ENCODE peak calls at places on chromosomes 1 and 21, in six cellular contexts. W is prostate gland, Q is astrocyte of the cerebellum, J is body of pancreas, L is lower leg skin, K is right lobe of liver. E is an unnamed sample.

GRCh38 chr1:150902346-150902745 is 15.4 kb downstream of the CTXND2 start:
- DNase-seq in W (no peak), Q (no peak), J (no peak), L (no peak), K (no peak), E (no peak)

GRCh38 chr1:243246916-243247315 is 8.2 kb downstream of the CEP170 start:
- DNase-seq in W (no peak), Q (no peak), J (no peak), L (no peak), K (no peak), E (no peak)

GRCh38 chr1:85243336-85243735 is 16.1 kb downstream of the C1orf52 start:
- DNase-seq in W (no peak), Q (no peak), J (no peak), L (no peak), K (no peak), E (no peak)

GRCh38 chr1:24294228-24294672 is 24.9 kb upstream of the GRHL3 start:
- DNase-seq in W (peak), Q (peak), J (peak), L (peak), K (no peak), E (peak)

GRCh38 chr1:67850151-67850551 is 16.9 kb upstream of the GNG12 start:
- DNase-seq in W (no peak), Q (peak), J (peak), L (no peak), K (no peak), E (peak)

GRCh38 chr1:40886318-40887011 is 24.3 kb upstream of the CITED4 start:
- DNase-seq in W (no peak), Q (no peak), J (no peak), L (no peak), K (no peak), E (peak)

GRCh38 chr1:12549106-12549459 is 68.9 kb downstream of the DHRS3 start:
- DNase-seq in W (no peak), Q (no peak), J (peak), L (peak), K (no peak), E (no peak)

GRCh38 chr21:39630191-39630591 is 17.5 kb downstream of the B3GALT5 start:
- DNase-seq in W (no peak), Q (peak), J (no peak), L (no peak), K (no peak), E (peak)

GRCh38 chr1:110319332-110320167 is 19.6 kb upstream of the RBM15 start:
- DNase-seq in W (no peak), Q (no peak), J (no peak), L (no peak), K (no peak), E (peak)

GRCh38 chr1:57600424-57600823 is 176.6 kb upstream of the DAB1 start:
- DNase-seq in W (no peak), Q (no peak), J (no peak), L (no peak), K (no peak), E (no peak)

GRCh38 chr1:208528577-208529240 is 284.5 kb upstream of the PLXNA2 start:
- DNase-seq in W (no peak), Q (no peak), J (no peak), L (no peak), K (no peak), E (no peak)

GRCh38 chr1:184499626-184500025 is 112.8 kb downstream of the C1orf21 start:
- DNase-seq in W (no peak), Q (no peak), J (no peak), L (no peak), K (no peak), E (no peak)

GRCh38 chr1:102107441-102107840 is 110.7 kb upstream of the OLFM3 start:
- DNase-seq in W (no peak), Q (no peak), J (no peak), L (no peak), K (no peak), E (no peak)

GRCh38 chr1:225859151-225859550 is 23.0 kb downstream of the TMEM63A start:
- DNase-seq in W (no peak), Q (no peak), J (no peak), L (no peak), K (no peak), E (no peak)

GRCh38 chr1:190949932-190950331 is 472.3 kb upstream of the BRINP3 start:
- DNase-seq in W (no peak), Q (no peak), J (no peak), L (no peak), K (no peak), E (no peak)

GRCh38 chr1:169931795-169932195 is 38.1 kb upstream of the SCYL3 start:
- DNase-seq in W (no peak), Q (no peak), J (no peak), L (no peak), K (no peak), E (no peak)

GRCh38 chr21:33682992-33683627 is 40.8 kb downstream of the ITSN1 start:
- DNase-seq in W (no peak), Q (peak), J (no peak), L (no peak), K (no peak), E (peak)

GRCh38 chr1:212012034-212012740 is 23.2 kb downstream of the INTS7 start:
- DNase-seq in W (peak), Q (peak), J (peak), L (peak), K (peak), E (peak)

GRCh38 chr1:33305016-33305415 is 15.9 kb downstream of the A3GALT2 start:
- DNase-seq in W (no peak), Q (no peak), J (no peak), L (no peak), K (no peak), E (no peak)

GRCh38 chr1:21124846-21125245 is 51.9 kb downstream of the EIF4G3 start:
- DNase-seq in W (no peak), Q (peak), J (no peak), L (no peak), K (no peak), E (peak)

GRCh38 chr1:66140072-66140471 is 347.4 kb downstream of the PDE4B start:
- DNase-seq in W (no peak), Q (no peak), J (no peak), L (no peak), K (no peak), E (no peak)

GRCh38 chr1:35215346-35215745 is 22.4 kb upstream of the SFPQ start:
- DNase-seq in W (no peak), Q (no peak), J (peak), L (no peak), K (no peak), E (no peak)

GRCh38 chr1:35210306-35211112 is 17.6 kb upstream of the SFPQ start:
- DNase-seq in W (no peak), Q (no peak), J (no peak), L (no peak), K (no peak), E (no peak)

DNA sequence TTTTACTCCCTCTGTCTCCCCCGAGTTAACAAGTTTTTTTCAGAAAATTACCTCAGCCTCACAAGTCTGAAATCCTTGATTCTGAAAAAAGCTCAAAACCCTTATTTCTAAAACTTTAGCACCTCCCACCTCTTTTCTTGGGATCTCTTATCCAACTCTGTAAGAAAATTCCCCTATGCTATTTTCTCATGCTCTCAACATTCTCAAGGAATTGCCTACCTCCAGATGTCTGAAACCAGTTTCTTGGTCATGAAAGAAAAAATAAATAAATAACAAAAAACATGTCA is 18.1 kb upstream of the SFPQ start:
- DNase-seq in W (no peak), Q (no peak), J (no peak), L (no peak), K (no peak), E (no peak)
- TF ChIP-seq CTCF in W (no peak), Q (no peak), J (no peak), L (no peak), K (no peak), E (no peak)

GRCh38 chr1:1797731-1798341 is 19.6 kb upstream of the NADK start:
- DNase-seq in W (no peak), Q (no peak), J (no peak), L (no peak), K (no peak), E (no peak)

GRCh38 chr1:1793481-1794244 is 15.4 kb upstream of the NADK start:
- DNase-seq in W (no peak), Q (no peak), J (no peak), L (no peak), K (no peak), E (no peak)

GRCh38 chr1:1794999-1795398 is 16.7 kb upstream of the NADK start:
- DNase-seq in W (no peak), Q (no peak), J (no peak), L (no peak), K (no peak), E (no peak)

GRCh38 chr1:1799716-1800115 is 21.4 kb upstream of the NADK start:
- DNase-seq in W (no peak), Q (no peak), J (no peak), L (no peak), K (no peak), E (no peak)

DNA sequence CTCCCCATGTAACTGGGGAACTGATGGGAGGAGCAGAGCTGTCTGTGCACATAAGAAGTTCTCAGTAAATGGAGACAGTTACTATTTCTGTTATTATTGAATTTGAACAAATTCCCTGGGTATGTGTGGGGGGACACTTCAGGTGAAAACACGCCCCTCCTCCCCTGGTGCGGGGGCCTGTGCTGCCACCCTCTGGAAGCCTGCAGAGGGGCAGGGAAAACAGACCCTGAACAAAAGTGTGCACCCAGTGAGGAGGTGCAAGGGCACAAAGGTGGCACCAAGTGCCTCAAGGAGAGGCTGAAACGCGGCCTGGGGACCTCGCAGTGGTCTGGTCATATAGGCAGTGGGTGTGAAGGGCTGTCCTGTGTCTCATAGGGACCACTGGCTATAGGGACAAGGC is 18.2 kb upstream of the NADK start:
- DNase-seq in W (no peak), Q (no peak), J (no peak), L (no peak), K (no peak), E (no peak)
- TF ChIP-seq CTCF in W (no peak), Q (peak), J (no peak), L (no peak), K (peak), E (no peak)

DNA sequence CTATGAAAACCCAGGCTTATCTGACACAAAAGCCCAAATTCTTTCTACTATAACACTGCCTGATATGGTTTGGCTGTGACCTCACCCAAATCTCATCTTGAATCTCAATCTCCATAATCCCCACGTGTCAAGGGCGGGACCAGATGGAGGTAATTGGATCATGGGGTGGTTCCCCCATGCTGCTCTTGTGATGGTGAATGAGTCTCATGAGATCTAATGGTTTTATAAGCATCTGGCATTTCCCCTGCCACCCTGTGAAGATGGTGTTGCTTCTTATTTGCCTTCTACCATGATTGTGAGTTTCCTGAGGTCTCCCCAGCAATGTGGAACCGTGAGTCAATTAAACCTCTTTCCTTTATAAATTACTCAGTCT is 123.3 kb upstream of the USP24 start:
- DNase-seq in W (no peak), Q (no peak), J (no peak), L (no peak), K (no peak), E (no peak)
- TF ChIP-seq CTCF in W (no peak), Q (no peak), J (no peak), L (no peak), K (no peak), E (no peak)

GRCh38 chr1:238832106-238832505 is 554.3 kb upstream of the CHRM3 start:
- DNase-seq in W (no peak), Q (no peak), J (no peak), L (no peak), K (no peak), E (no peak)
- TF ChIP-seq CTCF in W (no peak), Q (no peak), J (no peak), L (no peak), K (no peak), E (no peak)

DNA sequence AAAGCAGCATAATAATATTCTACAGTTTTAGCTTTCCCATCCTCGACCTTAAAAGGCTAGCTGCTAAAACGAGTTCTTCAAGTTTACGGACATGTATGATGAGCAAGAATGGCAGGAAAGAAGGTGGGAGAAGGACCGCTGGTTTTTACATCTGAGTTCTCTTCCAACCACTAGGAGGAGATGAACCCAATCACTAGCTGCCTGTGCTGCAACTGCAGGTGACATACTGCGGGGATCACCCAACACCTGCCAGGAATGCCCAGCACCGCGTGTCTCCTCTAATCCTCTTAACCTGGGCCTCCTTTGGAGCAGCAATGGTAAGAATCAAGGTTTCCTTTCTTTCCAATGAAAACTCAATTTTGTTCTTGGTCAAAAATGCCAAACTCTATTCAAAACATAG is 23.5 kb downstream of the TOR3A start:
- DNase-seq in W (no peak), Q (no peak), J (peak), L (no peak), K (no peak), E (peak)
- TF ChIP-seq CTCF in W (peak), Q (peak), J (peak), L (no peak), K (peak), E (peak)

GRCh38 chr1:117011334-117011733 is 9.8 kb downstream of the CD101 start:
- DNase-seq in W (no peak), Q (no peak), J (no peak), L (no peak), K (no peak), E (no peak)
- TF ChIP-seq CTCF in W (no peak), Q (no peak), J (no peak), L (no peak), K (no peak), E (no peak)

GRCh38 chr21:42165901-42166300 is 53.0 kb upstream of the ABCG1 start:
- DNase-seq in W (no peak), Q (no peak), J (no peak), L (no peak), K (no peak), E (no peak)

GRCh38 chr21:42163511-42163863 is 55.5 kb upstream of the ABCG1 start:
- DNase-seq in W (no peak), Q (no peak), J (no peak), L (no peak), K (no peak), E (no peak)

GRCh38 chr21:42162831-42163510 is 56.0 kb upstream of the ABCG1 start:
- DNase-seq in W (no peak), Q (no peak), J (no peak), L (no peak), K (no peak), E (no peak)

GRCh38 chr21:42164818-42165217 is 54.1 kb upstream of the ABCG1 start:
- DNase-seq in W (no peak), Q (no peak), J (no peak), L (no peak), K (no peak), E (no peak)

DNA sequence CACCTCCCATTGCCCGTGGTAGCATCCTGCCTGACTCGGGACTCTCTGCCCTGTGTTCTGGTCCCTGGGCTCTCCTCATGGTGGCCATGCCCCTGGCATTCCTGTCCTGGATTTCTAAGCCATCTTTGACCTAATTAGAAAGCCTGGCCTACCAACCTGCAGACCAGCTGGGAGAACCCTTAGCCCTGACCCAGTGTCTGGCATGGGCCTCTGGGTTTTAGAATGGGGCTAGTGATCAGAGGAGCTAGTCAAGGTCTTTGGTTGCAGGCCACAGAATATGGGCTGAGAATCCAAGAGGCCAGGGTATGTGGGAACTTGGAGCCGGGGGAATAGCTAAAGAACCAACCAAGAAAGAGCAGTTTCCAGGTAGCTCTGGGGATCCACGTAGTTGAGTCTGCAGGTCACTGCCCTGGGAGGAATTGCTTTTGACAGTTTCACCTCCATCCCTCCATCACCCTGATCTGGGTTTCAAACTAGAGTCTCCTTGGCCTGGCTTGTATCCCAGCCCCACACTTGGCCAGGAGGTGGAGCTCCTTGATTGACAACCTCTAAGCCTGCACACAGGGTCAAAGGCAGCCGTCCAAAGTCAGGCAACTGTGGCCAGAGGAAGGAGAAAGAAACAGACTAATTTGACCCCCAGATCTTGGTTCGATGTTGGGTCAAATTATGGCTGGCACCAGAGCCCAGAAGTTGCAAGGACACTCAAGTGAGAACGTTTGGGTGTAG is 54.7 kb upstream of the ABCG1 start:
- DNase-seq in W (no peak), Q (no peak), J (peak), L (peak), K (peak), E (peak)
- TF ChIP-seq CTCF in W (no peak), Q (no peak), J (peak), L (no peak), K (peak), E (peak)

GRCh38 chr1:152537496-152537895 is 23.2 kb downstream of the CRCT1 start:
- DNase-seq in W (no peak), Q (no peak), J (no peak), L (no peak), K (no peak), E (no peak)

GRCh38 chr1:152535774-152536173 is 21.5 kb downstream of the CRCT1 start:
- DNase-seq in W (no peak), Q (no peak), J (no peak), L (no peak), K (no peak), E (no peak)

DNA sequence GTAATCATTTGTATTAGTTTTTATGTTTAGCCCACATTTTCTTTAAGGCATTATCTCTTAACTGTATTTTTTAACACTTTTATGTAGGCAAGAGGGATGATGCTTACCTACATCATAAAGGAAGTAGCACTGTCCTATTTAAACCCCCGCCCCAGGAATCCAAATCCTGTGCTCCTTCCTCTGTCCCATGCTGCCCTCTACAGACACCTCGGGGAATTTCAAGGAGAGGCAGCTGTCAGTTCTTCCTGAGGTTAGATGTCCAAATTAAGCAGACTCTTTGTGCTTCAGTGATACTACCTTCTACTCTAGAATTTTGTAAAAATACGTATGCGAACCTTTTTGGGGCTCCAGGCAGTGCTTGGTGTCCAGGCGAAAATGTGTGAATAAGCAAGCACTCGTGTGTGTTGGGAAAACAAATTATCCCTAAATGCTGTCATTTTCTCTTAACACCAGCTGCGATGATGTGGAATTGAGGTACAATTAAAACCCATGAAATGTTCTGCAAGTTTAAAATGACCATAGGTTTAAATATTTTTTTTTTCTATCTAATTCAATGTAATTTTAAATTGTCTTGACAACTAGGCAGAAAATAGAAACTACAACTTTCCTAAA is 19.2 kb downstream of the CRCT1 start:
- DNase-seq in W (no peak), Q (no peak), J (peak), L (no peak), K (peak), E (peak)
- TF ChIP-seq CTCF in W (no peak), Q (peak), J (peak), L (no peak), K (peak), E (peak)

GRCh38 chr1:63920154-63921117 is 146.6 kb downstream of the ROR1 start:
- DNase-seq in W (no peak), Q (peak), J (no peak), L (no peak), K (no peak), E (peak)
- TF ChIP-seq CTCF in W (no peak), Q (peak), J (peak), L (no peak), K (no peak), E (peak)

GRCh38 chr1:81808760-81809159 is 8.0 kb downstream of the ADGRL2 start:
- DNase-seq in W (no peak), Q (no peak), J (no peak), L (no peak), K (no peak), E (no peak)

GRCh38 chr1:81813691-81814090 is 13.0 kb downstream of the ADGRL2 start:
- DNase-seq in W (no peak), Q (no peak), J (no peak), L (no peak), K (no peak), E (no peak)

GRCh38 chr1:81809808-81810207 is 9.1 kb downstream of the ADGRL2 start:
- DNase-seq in W (no peak), Q (no peak), J (no peak), L (no peak), K (no peak), E (no peak)

GRCh38 chr1:81811757-81812371 is 11.1 kb downstream of the ADGRL2 start:
- DNase-seq in W (no peak), Q (no peak), J (no peak), L (no peak), K (no peak), E (no peak)

DNA sequence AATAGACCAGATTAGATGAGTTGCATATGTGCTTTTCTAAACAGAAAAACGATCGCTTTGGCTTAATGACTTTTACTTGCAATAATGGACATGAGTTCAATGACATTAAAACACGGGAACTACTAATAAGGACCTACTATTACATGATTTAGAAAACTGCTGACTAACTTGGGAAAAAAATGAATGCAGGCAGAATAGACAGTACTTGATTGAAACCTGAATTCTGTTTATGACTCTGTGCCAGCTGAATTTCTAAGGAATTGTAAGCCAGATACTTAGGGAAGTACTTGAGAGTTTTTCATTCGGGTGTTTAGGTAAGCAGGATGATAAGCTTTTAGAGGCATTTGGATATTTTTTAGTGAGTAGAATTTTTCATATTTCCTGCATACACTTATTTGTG is 12.0 kb downstream of the ADGRL2 start:
- DNase-seq in W (no peak), Q (no peak), J (no peak), L (no peak), K (no peak), E (peak)
- TF ChIP-seq CTCF in W (no peak), Q (no peak), J (no peak), L (no peak), K (no peak), E (no peak)

E was measured in MCF 10A.